ENCODE peak calls at places on chromosomes 7 and 10, in seven cellular contexts. L is epithelial cell of esophagus, M is A549, O is fibroblast of lung, Z is cardiac muscle cell, Y is left ventricle myocardium inferior, X is DND-41. A is an unnamed sample.

GRCh38 chr7:33757050-33757449 is 148.3 kb upstream of the BMPER start:
- DNase-seq in L (peak), M (no peak), O (peak), Z (no peak), Y (no peak), X (no peak), A (no peak)

GRCh38 chr7:117871401-117871777 is 1.9 kb downstream of the CTTNBP2 start:
- DNase-seq in L (no peak), M (no peak), O (no peak), Z (no peak), Y (no peak), X (no peak), A (no peak)

GRCh38 chr10:95363303-95363912 is 72.6 kb upstream of the PDLIM1 start:
- DNase-seq in L (peak), M (peak), O (peak), Z (peak), Y (no peak), X (peak), A (peak)

GRCh38 chr7:38704041-38704547 is 72.9 kb upstream of the AMPH start:
- DNase-seq in L (no peak), M (no peak), O (no peak), Z (no peak), Y (no peak), X (no peak), A (no peak)

GRCh38 chr7:41965951-41966505 is 263.1 kb upstream of the INHBA start:
- DNase-seq in L (no peak), M (no peak), O (no peak), Z (no peak), Y (no peak), X (no peak), A (no peak)

GRCh38 chr10:29191674-29192073 is 97.2 kb upstream of the LYZL1 start:
- DNase-seq in L (no peak), M (no peak), O (no peak), Z (peak), Y (no peak), X (no peak), A (peak)

GRCh38 chr7:92244803-92245486 is 769 bp downstream of the KRIT1 start:
- DNase-seq in L (no peak), M (no peak), O (peak), Z (peak), Y (no peak), X (no peak), A (no peak)

GRCh38 chr10:22710139-22710745 is 4.1 kb downstream of the PIP4K2A start:
- DNase-seq in L (no peak), M (no peak), O (no peak), Z (no peak), Y (no peak), X (no peak), A (no peak)

GRCh38 chr10:119268871-119269506 is 61.6 kb downstream of the GRK5 start:
- DNase-seq in L (no peak), M (no peak), O (no peak), Z (no peak), Y (no peak), X (peak), A (no peak)

GRCh38 chr7:25949672-25950487 is 202.1 kb upstream of the NFE2L3 start:
- DNase-seq in L (no peak), M (no peak), O (no peak), Z (no peak), Y (no peak), X (no peak), A (no peak)

GRCh38 chr7:27933691-27934565 is 194.0 kb downstream of the TAX1BP1 start:
- DNase-seq in L (no peak), M (no peak), O (no peak), Z (peak), Y (no peak), X (no peak), A (peak)
- TF ChIP-seq CTCF in L (no peak), M (peak), O (no peak), Z (peak), Y (peak), X (peak), A (no peak)

GRCh38 chr10:113381906-113382562 is 170.8 kb upstream of the HABP2 start:
- DNase-seq in L (no peak), M (no peak), O (peak), Z (peak), Y (no peak), X (peak), A (peak)

GRCh38 chr10:113382691-113383090 is 170.2 kb upstream of the HABP2 start:
- DNase-seq in L (no peak), M (no peak), O (peak), Z (no peak), Y (no peak), X (no peak), A (no peak)

GRCh38 chr10:113384181-113384580 is 168.7 kb upstream of the HABP2 start:
- DNase-seq in L (no peak), M (no peak), O (no peak), Z (no peak), Y (no peak), X (no peak), A (no peak)

GRCh38 chr10:113386005-113386404 is 166.8 kb upstream of the HABP2 start:
- DNase-seq in L (peak), M (peak), O (peak), Z (peak), Y (no peak), X (no peak), A (no peak)

DNA sequence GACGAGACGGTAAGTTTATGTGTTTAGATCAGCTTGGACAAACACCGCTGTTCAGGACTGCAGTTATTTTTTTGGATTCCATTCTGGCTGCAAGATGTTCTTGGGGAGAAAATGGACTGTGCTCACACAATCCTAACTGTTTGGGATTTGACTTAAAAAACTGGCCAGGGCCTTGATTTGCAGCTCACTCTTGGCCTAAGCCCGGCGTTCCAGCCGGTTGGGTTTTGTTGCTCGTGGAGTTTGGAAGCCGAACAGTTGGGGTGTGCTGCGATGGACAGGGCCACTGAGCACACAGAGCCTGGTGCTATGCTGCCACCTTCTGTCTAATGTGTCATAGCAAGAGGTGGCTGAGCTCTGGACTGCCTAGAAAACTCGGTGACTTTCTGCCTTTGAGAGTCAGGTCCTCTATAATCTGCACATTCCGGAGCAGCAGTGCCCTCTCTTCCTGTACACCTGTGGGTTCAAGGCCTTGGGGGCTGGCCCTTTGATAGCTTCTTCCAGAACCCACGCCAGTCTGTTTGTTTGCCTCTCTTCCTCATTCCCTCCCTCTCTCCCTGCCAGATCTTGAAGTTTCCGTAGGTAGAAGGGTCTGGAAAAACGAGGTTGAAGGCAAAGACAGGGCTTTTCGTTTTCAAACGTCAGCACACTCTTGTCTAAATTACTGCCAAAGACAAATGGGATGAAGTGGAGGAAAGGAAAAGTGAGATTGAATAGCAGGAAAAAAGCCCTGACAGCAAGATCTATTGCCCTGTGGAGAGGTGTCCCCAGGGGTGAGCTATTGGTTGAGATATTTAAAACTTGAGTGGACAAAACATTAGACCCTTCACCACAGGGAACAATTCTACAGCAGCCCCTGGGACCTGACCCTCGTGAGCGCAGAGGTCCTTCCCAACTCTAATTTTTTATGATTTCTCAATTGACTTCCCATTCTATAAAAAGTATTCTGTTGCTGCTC is 167.6 kb upstream of the HABP2 start:
- DNase-seq in L (peak), M (peak), O (peak), Z (peak), Y (peak), X (peak), A (peak)
- H3K4me3 ChIP-seq in L (no peak), M (no peak), O (no peak), Z (no peak), Y (peak), X (no peak), A (no peak)

GRCh38 chr7:73522081-73522818 is at the start of gene BAZ1B:
- DNase-seq in L (peak), M (peak), O (peak), Z (peak), Y (peak), X (peak), A (peak)
- TF ChIP-seq CTCF in L (no peak), M (no peak), O (no peak), Z (no peak), Y (peak), X (no peak), A (no peak)

DNA sequence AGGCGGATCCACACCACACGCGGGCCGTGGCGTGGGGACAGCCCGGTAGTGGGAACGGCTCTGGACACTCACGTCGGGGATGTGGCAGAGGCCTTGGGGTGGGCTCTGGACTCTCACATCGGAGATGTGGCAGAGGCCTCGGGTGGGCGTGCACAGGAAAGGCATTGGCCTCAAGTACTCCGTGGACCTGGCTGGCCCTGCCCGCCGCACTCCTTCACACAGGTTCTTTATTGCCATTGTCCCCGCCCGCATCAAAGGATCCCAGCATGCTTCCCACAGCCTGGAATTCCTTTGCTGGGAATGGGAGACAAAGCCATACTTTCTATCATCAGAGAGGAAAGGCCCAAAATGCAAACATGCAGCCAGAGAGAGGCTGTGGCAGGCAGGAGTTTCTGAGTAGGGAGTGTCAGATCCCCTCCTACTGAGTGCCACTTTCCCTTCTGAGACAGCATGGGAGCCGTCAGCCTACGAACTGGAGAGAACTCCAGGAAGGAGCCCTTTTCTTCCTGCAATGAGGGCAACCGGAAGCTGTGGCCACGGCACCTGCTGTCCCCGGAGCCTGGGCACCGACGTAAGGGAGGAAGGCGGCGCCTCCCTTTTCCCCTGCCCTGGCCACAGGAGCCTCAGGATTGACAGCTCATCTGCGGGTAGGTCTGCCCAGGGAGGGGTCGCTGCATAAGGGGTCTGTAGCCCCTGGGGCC is 51.5 kb downstream of the RBM17 start:
- DNase-seq in L (no peak), M (no peak), O (no peak), Z (no peak), Y (no peak), X (peak), A (no peak)
- H3K4me3 ChIP-seq in L (no peak), M (no peak), O (no peak), Z (no peak), Y (no peak), X (peak), A (no peak)

GRCh38 chr10:75072727-75073126 is 38.7 kb upstream of the SAMD8 start:
- DNase-seq in L (no peak), M (no peak), O (no peak), Z (no peak), Y (no peak), X (no peak), A (no peak)
- TF ChIP-seq CTCF in L (no peak), M (no peak), O (no peak), Z (no peak), Y (no peak), X (no peak), A (no peak)

DNA sequence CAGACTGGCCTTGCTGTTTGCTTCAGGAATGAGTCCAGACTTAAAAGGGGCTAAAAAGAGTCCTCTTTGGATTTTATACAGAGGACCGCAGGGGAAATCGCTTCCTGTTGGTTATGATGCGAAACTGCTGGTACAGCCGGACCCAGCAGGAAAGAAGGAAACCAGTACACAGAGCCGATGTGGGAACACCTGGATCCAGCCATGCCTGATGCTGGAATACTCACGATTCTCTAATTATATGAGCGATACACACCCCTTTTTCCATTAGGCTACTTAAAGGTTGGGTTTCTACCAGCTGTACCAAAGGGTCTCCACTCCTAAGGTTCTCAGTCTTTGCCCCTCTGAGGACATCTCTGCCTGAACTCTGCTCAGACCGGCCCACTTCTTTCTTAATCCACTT is 27.7 kb downstream of the ZNF777 start:
- DNase-seq in L (no peak), M (no peak), O (no peak), Z (no peak), Y (no peak), X (no peak), A (no peak)
- H3K4me3 ChIP-seq in L (no peak), M (no peak), O (no peak), Z (no peak), Y (no peak), X (no peak), A (no peak)

DNA sequence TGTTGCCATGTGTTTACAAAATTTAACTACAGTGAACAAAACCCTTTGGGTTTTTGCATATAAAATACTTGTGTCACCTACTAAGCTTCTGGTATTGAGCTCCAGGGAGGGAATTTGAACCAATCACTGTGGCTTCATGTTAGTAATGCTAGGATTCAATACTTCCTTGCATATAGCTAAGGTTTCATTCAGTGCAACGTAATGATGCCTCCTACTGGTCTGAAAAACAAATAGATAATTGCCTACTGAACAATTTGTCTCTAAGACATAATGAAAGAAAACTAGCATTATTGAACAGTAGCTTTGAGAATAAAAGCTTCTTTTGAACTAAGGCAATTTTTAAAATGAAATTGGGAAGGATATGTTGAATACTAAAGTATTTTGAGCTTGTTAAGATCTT is 244.4 kb downstream of the ZWINT start:
- DNase-seq in L (peak), M (no peak), O (no peak), Z (no peak), Y (no peak), X (no peak), A (no peak)
- TF ChIP-seq CTCF in L (no peak), M (no peak), O (no peak), Z (no peak), Y (no peak), X (no peak), A (no peak)

GRCh38 chr10:133528296-133528844 is 1.2 kb downstream of the CYP2E1 start:
- DNase-seq in L (no peak), M (no peak), O (no peak), Z (peak), Y (no peak), X (no peak), A (no peak)

GRCh38 chr10:133525444-133525843 is 1.7 kb upstream of the CYP2E1 start:
- DNase-seq in L (no peak), M (no peak), O (no peak), Z (no peak), Y (no peak), X (no peak), A (no peak)

GRCh38 chr10:133528845-133529575 is 1.8 kb downstream of the CYP2E1 start:
- DNase-seq in L (no peak), M (no peak), O (no peak), Z (peak), Y (no peak), X (no peak), A (no peak)

GRCh38 chr10:133527779-133528271 is 662 bp downstream of the CYP2E1 start:
- DNase-seq in L (no peak), M (no peak), O (no peak), Z (no peak), Y (no peak), X (no peak), A (no peak)

DNA sequence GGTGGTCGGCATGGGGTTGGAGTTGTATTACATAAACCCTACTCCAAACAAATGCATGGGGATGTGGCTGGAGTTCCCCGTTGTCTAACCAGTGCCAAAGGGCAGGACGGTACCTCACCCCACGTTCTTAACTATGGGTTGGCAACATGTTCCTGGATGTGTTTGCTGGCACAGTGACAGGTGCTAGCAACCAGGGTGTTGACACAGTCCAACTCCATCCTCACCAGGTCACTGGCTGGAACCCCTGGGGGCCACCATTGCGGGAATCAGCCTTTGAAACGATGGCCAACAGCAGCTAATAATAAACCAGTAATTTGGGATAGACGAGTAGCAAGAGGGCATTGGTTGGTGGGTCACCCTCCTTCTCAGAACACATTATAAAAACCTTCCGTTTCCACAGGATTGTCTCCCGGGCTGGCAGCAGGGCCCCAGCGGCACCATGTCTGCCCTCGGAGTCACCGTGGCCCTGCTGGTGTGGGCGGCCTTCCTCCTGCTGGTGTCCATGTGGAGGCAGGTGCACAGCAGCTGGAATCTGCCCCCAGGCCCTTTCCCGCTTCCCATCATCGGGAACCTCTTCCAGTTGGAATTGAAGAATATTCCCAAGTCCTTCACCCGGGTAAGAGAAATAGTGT is at the start of gene CYP2E1:
- DNase-seq in L (no peak), M (no peak), O (no peak), Z (no peak), Y (no peak), X (no peak), A (no peak)
- H3K4me3 ChIP-seq in L (no peak), M (peak), O (peak), Z (no peak), Y (peak), X (no peak), A (peak)

GRCh38 chr7:27656724-27657123 is 6.0 kb downstream of the HIBADH start:
- DNase-seq in L (no peak), M (no peak), O (no peak), Z (no peak), Y (no peak), X (no peak), A (no peak)

GRCh38 chr7:27663989-27664331 is 1.3 kb upstream of the HIBADH start:
- DNase-seq in L (no peak), M (no peak), O (no peak), Z (no peak), Y (no peak), X (no peak), A (no peak)

GRCh38 chr7:27662490-27663205 is at the start of gene HIBADH:
- DNase-seq in L (peak), M (peak), O (peak), Z (peak), Y (peak), X (peak), A (peak)

GRCh38 chr7:27661776-27662489 is 750 bp downstream of the HIBADH start:
- DNase-seq in L (no peak), M (peak), O (peak), Z (peak), Y (peak), X (peak), A (no peak)
- TF ChIP-seq CTCF in L (no peak), M (peak), O (no peak), Z (no peak), Y (no peak), X (peak), A (no peak)

GRCh38 chr7:30274641-30275040 is 9.8 kb upstream of the ZNRF2 start:
- DNase-seq in L (no peak), M (no peak), O (no peak), Z (no peak), Y (no peak), X (no peak), A (no peak)
- H3K4me3 ChIP-seq in L (no peak), M (no peak), O (no peak), Z (no peak), Y (no peak), X (no peak), A (no peak)

A was measured in AG09309.